ENCODE peak calls at places on chromosomes 13 and 19, in six cellular contexts. One of them, this sample, is unnamed.

GRCh38 chr19:10899171-10899653 is 27.9 kb downstream of the CARM1 start:
- DNase-seq in GM12878: no peak
- DNase-seq in endothelial cell of umbilical vein: no peak
- DNase-seq in A549: no peak
- DNase-seq in HepG2: no peak
- DNase-seq in K562: no peak
- DNase-seq in this sample: no peak

GRCh38 chr13:85535306-85535705 is 263.9 kb downstream of the SLITRK6 start:
- DNase-seq in endothelial cell of umbilical vein: no peak
- DNase-seq in HepG2: no peak
- DNase-seq in GM12878: no peak
- DNase-seq in K562: no peak
- DNase-seq in A549: no peak
- DNase-seq in this sample: no peak

GRCh38 chr13:60152904-60153303 is 10.8 kb downstream of the DIAPH3 start:
- DNase-seq in GM12878: no peak
- DNase-seq in HepG2: no peak
- DNase-seq in K562: no peak
- DNase-seq in A549: no peak
- DNase-seq in endothelial cell of umbilical vein: no peak
- DNase-seq in this sample: no peak

GRCh38 chr19:47414469-47414868 is 4.9 kb downstream of the MEIS3 start:
- DNase-seq in A549: no peak
- DNase-seq in endothelial cell of umbilical vein: no peak
- DNase-seq in GM12878: no peak
- DNase-seq in K562: peak; percentile 70
- DNase-seq in HepG2: peak; percentile 57
- DNase-seq in this sample: peak; percentile 89

GRCh38 chr13:43300817-43301216 is 277.4 kb downstream of the DNAJC15 start:
- DNase-seq in A549: no peak
- DNase-seq in HepG2: no peak
- DNase-seq in K562: no peak
- DNase-seq in endothelial cell of umbilical vein: peak; percentile 59
- DNase-seq in GM12878: no peak
- DNase-seq in this sample: no peak

GRCh38 chr19:4678881-4679379 is 8.8 kb upstream of the MYDGF start:
- DNase-seq in K562: peak; percentile 96
- DNase-seq in HepG2: no peak
- DNase-seq in A549: no peak
- DNase-seq in GM12878: no peak
- DNase-seq in endothelial cell of umbilical vein: peak; percentile 40
- DNase-seq in this sample: peak; percentile 36

GRCh38 chr13:20126460-20127262 is 34.2 kb downstream of the GJA3 start:
- DNase-seq in K562: no peak
- DNase-seq in endothelial cell of umbilical vein: no peak
- DNase-seq in GM12878: no peak
- DNase-seq in HepG2: no peak
- DNase-seq in A549: no peak
- DNase-seq in this sample: peak; percentile 82

GRCh38 chr13:20118268-20119140 is 42.3 kb downstream of the GJA3 start:
- DNase-seq in K562: peak; percentile 41
- DNase-seq in A549: peak; percentile 21
- DNase-seq in GM12878: no peak
- DNase-seq in endothelial cell of umbilical vein: peak; percentile 39
- DNase-seq in HepG2: no peak
- DNase-seq in this sample: no peak

GRCh38 chr13:23356368-23356767 is 77.1 kb downstream of the SACS start:
- DNase-seq in endothelial cell of umbilical vein: no peak
- DNase-seq in K562: no peak
- DNase-seq in GM12878: no peak
- DNase-seq in A549: no peak
- DNase-seq in HepG2: no peak
- DNase-seq in this sample: no peak

GRCh38 chr13:94588575-94588974 is 7.4 kb downstream of the TGDS start:
- DNase-seq in K562: no peak
- DNase-seq in HepG2: no peak
- DNase-seq in A549: no peak
- DNase-seq in GM12878: no peak
- DNase-seq in endothelial cell of umbilical vein: no peak
- DNase-seq in this sample: no peak

GRCh38 chr13:27425151-27425917 is 915 bp downstream of the GTF3A start:
- DNase-seq in GM12878: no peak
- DNase-seq in endothelial cell of umbilical vein: no peak
- DNase-seq in HepG2: no peak
- DNase-seq in A549: no peak
- DNase-seq in K562: no peak
- DNase-seq in this sample: peak; percentile 64

GRCh38 chr13:32228330-32229041 is 86.7 kb downstream of the ZAR1L start:
- DNase-seq in A549: no peak
- DNase-seq in GM12878: no peak
- DNase-seq in HepG2: no peak
- DNase-seq in endothelial cell of umbilical vein: no peak
- DNase-seq in K562: peak; percentile 6
- DNase-seq in this sample: no peak

GRCh38 chr13:90055121-90055520 is 1292.4 kb upstream of the MIR17HG start:
- DNase-seq in A549: no peak
- DNase-seq in GM12878: no peak
- DNase-seq in HepG2: no peak
- DNase-seq in endothelial cell of umbilical vein: no peak
- DNase-seq in K562: no peak
- DNase-seq in this sample: no peak

GRCh38 chr19:19642506-19643157 is 825 bp downstream of the GMIP start:
- DNase-seq in endothelial cell of umbilical vein: peak; percentile 16
- DNase-seq in A549: peak; percentile 21
- DNase-seq in K562: peak; percentile 16
- DNase-seq in GM12878: no peak
- DNase-seq in HepG2: no peak
- DNase-seq in this sample: peak; percentile 73

GRCh38 chr19:4534836-4535658 is at the start of gene PLIN5:
- DNase-seq in endothelial cell of umbilical vein: peak; percentile 48
- DNase-seq in K562: peak; percentile 95
- DNase-seq in HepG2: peak; percentile 80
- DNase-seq in A549: peak; percentile 65
- DNase-seq in GM12878: peak; percentile 3
- DNase-seq in this sample: no peak

GRCh38 chr19:29277107-29277506 is 64.2 kb upstream of the UQCRFS1 start:
- DNase-seq in GM12878: peak; percentile 19
- DNase-seq in endothelial cell of umbilical vein: no peak
- DNase-seq in A549: no peak
- DNase-seq in HepG2: no peak
- DNase-seq in K562: no peak
- DNase-seq in this sample: peak; percentile 87

GRCh38 chr13:28606466-28606865 is 52.5 kb upstream of the POMP start:
- DNase-seq in endothelial cell of umbilical vein: no peak
- DNase-seq in K562: no peak
- DNase-seq in HepG2: no peak
- DNase-seq in A549: no peak
- DNase-seq in GM12878: no peak
- DNase-seq in this sample: no peak

GRCh38 chr13:101424381-101425155 is 8.3 kb upstream of the NALCN start:
- DNase-seq in K562: no peak
- DNase-seq in HepG2: peak; percentile 17
- DNase-seq in A549: no peak
- DNase-seq in GM12878: no peak
- DNase-seq in endothelial cell of umbilical vein: peak; percentile 29
- DNase-seq in this sample: no peak

GRCh38 chr19:12788025-12788681 is 3.1 kb upstream of the JUNB start:
- DNase-seq in A549: no peak
- DNase-seq in HepG2: no peak
- DNase-seq in K562: peak; percentile 55
- DNase-seq in GM12878: no peak
- DNase-seq in endothelial cell of umbilical vein: no peak
- DNase-seq in this sample: peak; percentile 27

GRCh38 chr13:108984251-108984920 is 355.0 kb downstream of the MYO16 start:
- DNase-seq in A549: no peak
- DNase-seq in GM12878: no peak
- DNase-seq in K562: no peak
- DNase-seq in HepG2: no peak
- DNase-seq in endothelial cell of umbilical vein: no peak
- DNase-seq in this sample: no peak

DNA sequence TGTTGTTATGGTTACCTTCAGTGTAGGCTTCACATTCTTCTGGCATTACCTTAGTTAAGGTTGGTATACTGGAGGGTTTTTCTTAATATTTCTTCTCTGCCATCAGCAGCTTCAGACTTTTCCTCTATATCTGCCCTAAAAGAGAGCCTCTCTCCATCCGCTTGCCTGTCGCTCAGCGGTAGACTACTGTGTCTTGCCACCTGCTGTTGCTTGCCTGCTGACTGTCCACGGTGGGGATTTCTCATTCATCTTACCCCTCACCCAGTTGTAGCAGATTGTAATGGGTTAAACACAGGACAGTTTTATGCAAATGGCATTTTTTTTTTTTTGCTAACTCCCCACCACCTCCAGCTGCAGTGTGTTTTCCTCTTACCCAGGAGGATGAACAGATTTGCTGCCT is 577.2 kb downstream of the SLITRK5 start:
- DNase-seq in GM12878: no peak
- DNase-seq in endothelial cell of umbilical vein: no peak
- DNase-seq in HepG2: no peak
- DNase-seq in A549: no peak
- DNase-seq in K562: no peak
- DNase-seq in this sample: no peak
- TF ChIP-seq MYC in GM12878: no peak
- TF ChIP-seq MYC in endothelial cell of umbilical vein: no peak
- TF ChIP-seq MYC in HepG2: no peak
- TF ChIP-seq MYC in A549: no peak
- TF ChIP-seq MYC in K562: no peak
- TF ChIP-seq MYC in this sample: no peak

GRCh38 chr13:35347679-35348205 is 128.7 kb downstream of the MAB21L1 start:
- DNase-seq in HepG2: no peak
- DNase-seq in endothelial cell of umbilical vein: no peak
- DNase-seq in GM12878: no peak
- DNase-seq in K562: no peak
- DNase-seq in A549: no peak
- DNase-seq in this sample: no peak
- TF ChIP-seq MYC in HepG2: no peak
- TF ChIP-seq MYC in endothelial cell of umbilical vein: no peak
- TF ChIP-seq MYC in GM12878: no peak
- TF ChIP-seq MYC in K562: no peak
- TF ChIP-seq MYC in A549: no peak
- TF ChIP-seq MYC in this sample: no peak

GRCh38 chr19:33396701-33397535 is 23.4 kb downstream of the CEBPG start:
- DNase-seq in HepG2: peak; percentile 95
- DNase-seq in A549: no peak
- DNase-seq in K562: no peak
- DNase-seq in endothelial cell of umbilical vein: peak; percentile 28
- DNase-seq in GM12878: no peak
- DNase-seq in this sample: no peak

GRCh38 chr19:33397536-33398360 is 24.2 kb downstream of the CEBPG start:
- DNase-seq in endothelial cell of umbilical vein: no peak
- DNase-seq in K562: peak; percentile 44
- DNase-seq in A549: no peak
- DNase-seq in HepG2: peak; percentile 50
- DNase-seq in GM12878: no peak
- DNase-seq in this sample: no peak

GRCh38 chr19:33394723-33395560 is 21.4 kb downstream of the CEBPG start:
- DNase-seq in GM12878: no peak
- DNase-seq in K562: no peak
- DNase-seq in HepG2: no peak
- DNase-seq in A549: no peak
- DNase-seq in endothelial cell of umbilical vein: peak; percentile 19
- DNase-seq in this sample: no peak

GRCh38 chr19:33394006-33394722 is 20.7 kb downstream of the CEBPG start:
- DNase-seq in K562: no peak
- DNase-seq in GM12878: no peak
- DNase-seq in endothelial cell of umbilical vein: no peak
- DNase-seq in HepG2: peak; percentile 55
- DNase-seq in A549: no peak
- DNase-seq in this sample: peak; percentile 83

DNA sequence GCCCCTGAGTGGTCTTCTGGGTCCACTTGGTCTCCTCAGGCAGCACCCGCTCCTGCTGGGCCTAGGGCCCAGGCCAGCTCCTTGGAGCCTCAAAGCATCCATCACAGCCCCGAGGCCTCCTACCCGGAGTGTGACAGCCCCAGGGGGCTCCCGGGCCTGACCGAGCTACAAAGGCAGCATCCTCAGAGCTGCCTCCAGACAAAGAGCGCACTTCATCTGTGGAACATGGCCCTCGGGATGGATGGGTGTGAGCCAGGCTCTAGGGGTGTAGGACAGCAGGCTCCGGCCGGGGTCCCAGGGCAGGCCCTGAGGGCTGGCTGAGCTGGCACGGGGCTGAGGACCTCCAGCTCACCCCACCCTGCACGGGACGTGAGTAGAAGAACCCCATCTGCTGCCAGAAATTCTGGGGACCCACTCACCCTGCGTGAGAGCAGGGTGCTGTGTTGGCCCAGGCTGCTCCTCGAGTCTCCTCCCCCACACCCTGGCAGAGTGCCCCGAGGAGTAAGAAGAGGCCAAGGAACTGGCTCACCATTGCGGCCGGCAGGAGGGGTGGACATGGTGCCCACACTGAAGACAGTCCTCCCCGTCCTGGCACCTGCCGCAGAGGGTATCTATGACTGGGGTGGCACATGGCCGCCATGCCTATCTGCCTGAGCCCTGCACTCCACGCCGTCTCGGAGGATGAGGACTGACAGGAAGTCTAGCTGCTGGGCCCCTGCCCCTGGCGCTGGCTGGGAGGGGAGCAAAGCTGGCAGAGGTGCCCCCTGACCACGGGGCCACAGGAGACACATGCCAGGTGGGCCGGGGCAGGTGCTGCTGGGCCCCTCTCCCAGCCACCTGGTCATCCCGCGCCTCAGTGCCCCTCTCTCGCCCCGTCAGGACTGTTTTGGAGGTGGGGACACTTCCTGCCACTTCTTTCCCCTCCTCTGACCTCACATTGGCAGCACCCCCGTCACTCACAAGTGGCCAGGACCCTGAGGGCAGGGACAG is 22.3 kb downstream of the CEBPG start:
- DNase-seq in HepG2: no peak
- DNase-seq in endothelial cell of umbilical vein: no peak
- DNase-seq in K562: no peak
- DNase-seq in A549: no peak
- DNase-seq in GM12878: no peak
- DNase-seq in this sample: no peak
- TF ChIP-seq MYC in HepG2: peak; percentile 31
- TF ChIP-seq MYC in endothelial cell of umbilical vein: no peak
- TF ChIP-seq MYC in K562: no peak
- TF ChIP-seq MYC in A549: no peak
- TF ChIP-seq MYC in GM12878: no peak
- TF ChIP-seq MYC in this sample: no peak

GRCh38 chr13:33518442-33518841 is 232.9 kb upstream of the STARD13 start:
- DNase-seq in endothelial cell of umbilical vein: no peak
- DNase-seq in HepG2: no peak
- DNase-seq in GM12878: no peak
- DNase-seq in A549: no peak
- DNase-seq in K562: no peak
- DNase-seq in this sample: peak; percentile 15

GRCh38 chr13:33514362-33514761 is 228.8 kb upstream of the STARD13 start:
- DNase-seq in HepG2: no peak
- DNase-seq in GM12878: no peak
- DNase-seq in K562: no peak
- DNase-seq in A549: no peak
- DNase-seq in endothelial cell of umbilical vein: no peak
- DNase-seq in this sample: no peak

GRCh38 chr13:33524086-33524485 is 238.5 kb upstream of the STARD13 start:
- DNase-seq in HepG2: no peak
- DNase-seq in A549: no peak
- DNase-seq in K562: no peak
- DNase-seq in GM12878: no peak
- DNase-seq in endothelial cell of umbilical vein: peak; percentile 65
- DNase-seq in this sample: no peak

GRCh38 chr13:33520480-33520839 is 234.9 kb upstream of the STARD13 start:
- DNase-seq in A549: no peak
- DNase-seq in K562: no peak
- DNase-seq in HepG2: no peak
- DNase-seq in GM12878: no peak
- DNase-seq in endothelial cell of umbilical vein: no peak
- DNase-seq in this sample: no peak

GRCh38 chr13:33519561-33520479 is 234.3 kb upstream of the STARD13 start:
- DNase-seq in K562: no peak
- DNase-seq in HepG2: no peak
- DNase-seq in A549: no peak
- DNase-seq in endothelial cell of umbilical vein: no peak
- DNase-seq in GM12878: no peak
- DNase-seq in this sample: no peak
- TF ChIP-seq MYC in K562: no peak
- TF ChIP-seq MYC in HepG2: no peak
- TF ChIP-seq MYC in A549: no peak
- TF ChIP-seq MYC in endothelial cell of umbilical vein: no peak
- TF ChIP-seq MYC in GM12878: no peak
- TF ChIP-seq MYC in this sample: no peak